ENCODE peak calls at places on chromosomes 6 and 20, in eight cellular contexts. J, G, M, P, V, H, U and T are unnamed samples.

GRCh38 chr20:9627219-9627618 is 112.8 kb downstream of the LAMP5 start:
- DNase-seq in J (no peak), G (no peak), M (no peak), P (no peak), V (no peak), H (no peak), U (no peak), T (no peak)

GRCh38 chr20:4925842-4926530 is 75.3 kb downstream of the SLC23A2 start:
- DNase-seq in J (peak; percentile 50), G (peak; percentile 80), M (no peak), P (no peak), V (no peak), H (no peak), U (peak; percentile 85), T (peak; percentile 83)

GRCh38 chr6:87297115-87297514 is 25.3 kb upstream of the SMIM8 start:
- DNase-seq in J (no peak), G (no peak), M (no peak), P (no peak), V (no peak), H (no peak), U (peak; percentile 10), T (no peak)

GRCh38 chr6:91298543-91299145 is 711.8 kb upstream of the MAP3K7 start:
- DNase-seq in J (no peak), G (no peak), M (no peak), P (no peak), V (no peak), H (no peak), U (no peak), T (no peak)

GRCh38 chr6:64074981-64075380 is 439.4 kb downstream of the PHF3 start:
- DNase-seq in J (no peak), G (no peak), M (no peak), P (no peak), V (no peak), H (no peak), U (no peak), T (no peak)

GRCh38 chr6:134979142-134979541 is 29.2 kb upstream of the ALDH8A1 start:
- DNase-seq in J (no peak), G (no peak), M (no peak), P (no peak), V (no peak), H (no peak), U (no peak), T (no peak)

GRCh38 chr6:38025431-38025830 is 205.9 kb downstream of the ZFAND3 start:
- DNase-seq in J (no peak), G (no peak), M (no peak), P (no peak), V (no peak), H (no peak), U (peak; percentile 9), T (no peak)

GRCh38 chr6:5053864-5054426 is 31.2 kb upstream of the PPP1R3G start:
- DNase-seq in J (no peak), G (no peak), M (no peak), P (no peak), V (no peak), H (no peak), U (no peak), T (no peak)

GRCh38 chr6:139834232-139834631 is 459.8 kb upstream of the CITED2 start:
- DNase-seq in J (no peak), G (no peak), M (no peak), P (no peak), V (no peak), H (no peak), U (no peak), T (no peak)

DNA sequence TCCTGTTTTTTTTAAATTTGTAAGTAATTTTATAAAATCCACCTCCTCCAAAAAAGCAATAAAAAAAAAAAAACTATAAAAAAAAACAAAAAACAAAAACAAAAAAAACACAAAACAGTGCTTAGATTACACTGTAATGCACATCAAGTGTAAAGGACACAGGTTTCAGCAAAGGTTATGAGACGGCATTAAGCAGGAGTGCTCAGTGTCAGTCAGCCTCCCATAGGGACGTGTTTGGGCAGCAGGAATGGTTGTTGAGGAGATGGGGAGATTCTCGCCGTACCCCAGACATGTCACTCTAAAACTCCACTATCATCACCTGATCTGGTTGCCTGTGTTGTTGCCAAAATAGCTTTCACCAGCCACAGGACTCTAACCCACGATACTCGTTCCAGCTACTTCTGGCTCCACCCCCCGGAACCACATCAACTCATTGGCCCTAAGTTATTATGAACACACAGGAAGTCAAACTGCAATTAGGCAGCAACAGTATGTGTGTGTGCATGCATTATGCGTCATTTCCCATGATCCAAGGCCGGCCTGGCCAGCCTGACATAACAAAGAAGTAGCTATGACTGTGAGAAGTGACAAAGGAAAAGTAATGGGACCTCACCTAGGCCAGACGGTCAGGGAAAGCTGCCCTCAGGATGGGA is 28.7 kb downstream of the ECT2L start:
- DNase-seq in J (no peak), G (no peak), M (no peak), P (no peak), V (no peak), H (peak; percentile 53), U (peak; percentile 59), T (no peak)
- TF ChIP-seq CTCF in J (no peak), G (no peak), M (no peak), P (no peak), V (no peak), H (no peak), U (no peak), T (no peak)

DNA sequence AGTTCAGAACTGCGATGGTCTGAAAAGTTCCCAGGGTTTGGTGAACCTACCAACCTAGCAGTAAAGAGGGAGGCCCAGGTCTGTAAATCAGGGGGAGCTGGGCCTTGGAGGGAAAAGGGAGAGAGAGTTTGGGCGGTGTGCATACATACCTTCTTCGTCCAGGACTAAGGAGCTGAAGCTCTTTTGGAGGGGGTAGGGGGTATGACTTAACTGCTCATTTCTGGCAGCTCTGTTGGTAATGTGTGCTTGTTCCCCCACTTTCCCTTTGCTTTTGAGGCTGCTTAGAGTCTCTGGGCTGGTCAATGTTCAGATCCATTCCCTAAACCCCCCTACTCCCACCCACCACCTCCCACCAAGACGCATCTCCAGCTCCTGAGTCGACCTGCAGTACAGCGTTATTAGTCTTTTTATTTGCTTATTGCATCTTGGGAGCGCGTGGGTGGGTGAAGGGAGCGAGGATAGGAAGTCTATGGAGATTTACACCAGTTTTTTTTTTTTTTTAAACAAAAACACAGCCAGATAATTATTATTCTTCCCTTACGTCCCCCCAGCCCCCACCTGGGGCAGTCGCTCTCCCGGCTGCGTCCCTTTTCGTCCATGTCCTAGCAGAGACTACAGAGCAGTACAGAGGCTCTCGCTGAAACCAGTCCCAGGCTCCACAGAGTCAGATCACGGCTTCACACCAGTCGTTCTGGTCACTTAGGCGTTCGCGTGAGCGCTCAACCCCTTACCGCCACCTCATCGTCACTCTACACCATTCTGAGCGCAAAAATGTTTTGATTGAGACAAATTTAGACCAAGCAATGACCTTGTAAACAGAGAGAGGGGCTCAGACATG is 894 bp upstream of the PRRT1 start:
- DNase-seq in J (no peak), G (no peak), M (no peak), P (peak; percentile 41), V (no peak), H (no peak), U (peak; percentile 38), T (peak; percentile 29)
- H3K4me3 ChIP-seq in J (peak overlapping the region; percentile 82), G (peak overlapping the region; percentile 99), M (peak overlapping the region; percentile 75), P (peak overlapping the region; percentile 70), V (no peak overlapping the region), H (peak overlapping the region; percentile 77), U (peak overlapping the region; percentile 94), T (peak overlapping the region; percentile 96)

GRCh38 chr6:13378669-13379590 is 50.6 kb upstream of the TBC1D7 start:
- DNase-seq in J (no peak), G (no peak), M (no peak), P (no peak), V (no peak), H (no peak), U (no peak), T (no peak)

GRCh38 chr6:13384506-13384905 is 56.2 kb upstream of the TBC1D7 start:
- DNase-seq in J (no peak), G (no peak), M (no peak), P (no peak), V (no peak), H (no peak), U (no peak), T (no peak)

GRCh38 chr6:13384966-13385365 is 56.6 kb upstream of the TBC1D7 start:
- DNase-seq in J (no peak), G (no peak), M (no peak), P (no peak), V (no peak), H (no peak), U (no peak), T (no peak)

GRCh38 chr6:13380761-13381160 is 52.4 kb upstream of the TBC1D7 start:
- DNase-seq in J (no peak), G (no peak), M (no peak), P (no peak), V (no peak), H (no peak), U (no peak), T (no peak)

GRCh38 chr6:13383280-13384163 is 55.2 kb upstream of the TBC1D7 start:
- DNase-seq in J (no peak), G (no peak), M (no peak), P (no peak), V (no peak), H (no peak), U (peak; percentile 86), T (peak; percentile 76)
- TF ChIP-seq CTCF in J (peak; percentile 44), G (no peak), M (peak; percentile 24), P (no peak), V (peak; percentile 9), H (no peak), U (peak; percentile 52), T (peak; percentile 16)

GRCh38 chr20:50635676-50636600 is 55.4 kb downstream of the RIPOR3 start:
- DNase-seq in J (peak; percentile 73), G (peak; percentile 85), M (peak; percentile 83), P (peak; percentile 15), V (peak; percentile 60), H (peak; percentile 62), U (peak; percentile 49), T (peak; percentile 82)

GRCh38 chr20:50636601-50637539 is 54.5 kb downstream of the RIPOR3 start:
- DNase-seq in J (no peak), G (no peak), M (no peak), P (no peak), V (no peak), H (no peak), U (no peak), T (no peak)

GRCh38 chr20:50633361-50633760 is 58.0 kb downstream of the RIPOR3 start:
- DNase-seq in J (no peak), G (no peak), M (no peak), P (no peak), V (no peak), H (no peak), U (no peak), T (no peak)

GRCh38 chr20:50634191-50634590 is 57.2 kb downstream of the RIPOR3 start:
- DNase-seq in J (no peak), G (no peak), M (no peak), P (no peak), V (no peak), H (no peak), U (no peak), T (no peak)

GRCh38 chr20:50635014-50635557 is 56.3 kb downstream of the RIPOR3 start:
- DNase-seq in J (no peak), G (no peak), M (no peak), P (no peak), V (no peak), H (no peak), U (no peak), T (no peak)
- H3K4me3 ChIP-seq in J (peak overlapping the region; percentile 41), G (no peak overlapping the region), M (no peak overlapping the region), P (no peak overlapping the region), V (no peak overlapping the region), H (no peak overlapping the region), U (no peak overlapping the region), T (no peak overlapping the region)

GRCh38 chr20:24962510-24962909 is 13.4 kb downstream of the CST7 start:
- DNase-seq in J (no peak), G (no peak), M (no peak), P (no peak), V (no peak), H (peak; percentile 2), U (no peak), T (no peak)
- TF ChIP-seq CTCF in J (no peak), G (no peak), M (no peak), P (no peak), V (no peak), H (no peak), U (no peak), T (no peak)